ENCODE peak calls at places on chromosomes 1 and 21, in four cellular contexts. One of them, this sample, is unnamed.

GRCh38 chr1:2528966-2529750 is 905 bp downstream of the HES5 start:
- DNase-seq in uterus: no peak
- DNase-seq in Peyer's patch: no peak
- DNase-seq in body of pancreas: peak
- DNase-seq in this sample: no peak

GRCh38 chr1:113166473-113166872 is 93.5 kb downstream of the LRIG2 start:
- DNase-seq in Peyer's patch: no peak
- DNase-seq in uterus: no peak
- DNase-seq in body of pancreas: peak
- DNase-seq in this sample: no peak

GRCh38 chr21:44943005-44943685 is 3.3 kb downstream of the SLX9 start:
- DNase-seq in body of pancreas: no peak
- DNase-seq in uterus: no peak
- DNase-seq in Peyer's patch: no peak
- DNase-seq in this sample: peak

GRCh38 chr1:68979891-68980290 is 483.0 kb upstream of the DEPDC1 start:
- DNase-seq in uterus: no peak
- DNase-seq in body of pancreas: no peak
- DNase-seq in Peyer's patch: no peak
- DNase-seq in this sample: no peak

GRCh38 chr1:119032986-119033385 is 44.8 kb upstream of the TBX15 start:
- DNase-seq in uterus: no peak
- DNase-seq in Peyer's patch: no peak
- DNase-seq in body of pancreas: no peak
- DNase-seq in this sample: no peak

GRCh38 chr1:45685308-45686080 is 839 bp downstream of the GPBP1L1 start:
- DNase-seq in Peyer's patch: no peak
- DNase-seq in body of pancreas: no peak
- DNase-seq in uterus: no peak
- DNase-seq in this sample: no peak

GRCh38 chr1:155166373-155167165 is 6.5 kb downstream of the KRTCAP2 start:
- DNase-seq in uterus: peak
- DNase-seq in Peyer's patch: peak
- DNase-seq in body of pancreas: peak
- DNase-seq in this sample: peak

GRCh38 chr1:221856188-221857093 is 114.6 kb upstream of the DUSP10 start:
- DNase-seq in body of pancreas: no peak
- DNase-seq in uterus: no peak
- DNase-seq in Peyer's patch: no peak
- DNase-seq in this sample: no peak

GRCh38 chr21:17472592-17473271 is 40.1 kb upstream of the CXADR start:
- DNase-seq in body of pancreas: no peak
- DNase-seq in Peyer's patch: no peak
- DNase-seq in uterus: no peak
- DNase-seq in this sample: no peak

GRCh38 chr1:86618358-86618757 is 71.5 kb downstream of the CLCA4 start:
- DNase-seq in body of pancreas: no peak
- DNase-seq in Peyer's patch: no peak
- DNase-seq in uterus: no peak
- DNase-seq in this sample: no peak

GRCh38 chr1:69569983-69570755 is 2.4 kb downstream of the LRRC7 start:
- DNase-seq in Peyer's patch: no peak
- DNase-seq in uterus: no peak
- DNase-seq in body of pancreas: no peak
- DNase-seq in this sample: no peak

GRCh38 chr1:156920233-156921052 is at the start of gene LRRC71:
- DNase-seq in uterus: peak
- DNase-seq in body of pancreas: peak
- DNase-seq in Peyer's patch: no peak
- DNase-seq in this sample: peak

GRCh38 chr1:206787956-206788355 is 15.7 kb upstream of the IL10 start:
- DNase-seq in uterus: no peak
- DNase-seq in Peyer's patch: no peak
- DNase-seq in body of pancreas: no peak
- DNase-seq in this sample: no peak

GRCh38 chr1:172351347-172351746 is 69.1 kb upstream of the C1orf105 start:
- DNase-seq in uterus: no peak
- DNase-seq in body of pancreas: no peak
- DNase-seq in Peyer's patch: no peak
- DNase-seq in this sample: no peak

GRCh38 chr1:147723691-147724323 is 36.6 kb downstream of the GJA5 start:
- DNase-seq in body of pancreas: peak
- DNase-seq in Peyer's patch: no peak
- DNase-seq in uterus: peak
- DNase-seq in this sample: no peak

DNA sequence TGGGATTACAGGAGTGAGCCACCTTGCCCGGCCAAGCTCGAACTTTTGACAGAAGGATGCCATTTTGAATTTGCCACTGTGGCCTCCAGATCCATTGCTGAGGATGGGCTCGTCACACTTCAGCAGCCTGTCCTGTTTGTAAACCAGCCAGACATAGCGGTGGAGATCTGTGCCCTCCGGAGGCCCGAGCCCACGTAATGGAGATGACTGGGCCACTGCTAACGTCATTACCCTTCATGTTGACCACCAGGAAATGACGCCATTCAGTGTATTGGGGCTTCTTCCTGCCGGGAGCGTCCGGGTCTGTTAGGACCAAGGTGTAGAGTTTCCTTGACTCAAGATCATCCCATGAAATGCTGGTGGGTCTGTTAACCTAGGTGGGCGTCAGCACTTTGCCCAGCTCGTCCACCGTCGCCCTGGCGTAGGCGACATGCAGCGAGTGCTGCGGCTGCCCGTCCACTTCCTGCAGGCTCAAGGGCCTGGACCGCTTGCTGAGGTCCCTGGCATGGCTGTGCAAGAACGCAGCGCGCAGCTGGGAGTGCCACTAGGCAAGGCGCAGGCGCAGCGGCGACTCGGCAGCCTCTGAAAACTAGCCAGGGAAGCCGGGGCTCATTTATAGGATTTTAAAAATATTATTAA is 40.8 kb downstream of the PTPRC start:
- DNase-seq in Peyer's patch: peak
- DNase-seq in uterus: no peak
- DNase-seq in body of pancreas: no peak
- DNase-seq in this sample: no peak
- TF ChIP-seq POLR2A in Peyer's patch: peak
- TF ChIP-seq POLR2A in uterus: no peak
- TF ChIP-seq POLR2A in body of pancreas: no peak
- TF ChIP-seq POLR2A in this sample: no peak

DNA sequence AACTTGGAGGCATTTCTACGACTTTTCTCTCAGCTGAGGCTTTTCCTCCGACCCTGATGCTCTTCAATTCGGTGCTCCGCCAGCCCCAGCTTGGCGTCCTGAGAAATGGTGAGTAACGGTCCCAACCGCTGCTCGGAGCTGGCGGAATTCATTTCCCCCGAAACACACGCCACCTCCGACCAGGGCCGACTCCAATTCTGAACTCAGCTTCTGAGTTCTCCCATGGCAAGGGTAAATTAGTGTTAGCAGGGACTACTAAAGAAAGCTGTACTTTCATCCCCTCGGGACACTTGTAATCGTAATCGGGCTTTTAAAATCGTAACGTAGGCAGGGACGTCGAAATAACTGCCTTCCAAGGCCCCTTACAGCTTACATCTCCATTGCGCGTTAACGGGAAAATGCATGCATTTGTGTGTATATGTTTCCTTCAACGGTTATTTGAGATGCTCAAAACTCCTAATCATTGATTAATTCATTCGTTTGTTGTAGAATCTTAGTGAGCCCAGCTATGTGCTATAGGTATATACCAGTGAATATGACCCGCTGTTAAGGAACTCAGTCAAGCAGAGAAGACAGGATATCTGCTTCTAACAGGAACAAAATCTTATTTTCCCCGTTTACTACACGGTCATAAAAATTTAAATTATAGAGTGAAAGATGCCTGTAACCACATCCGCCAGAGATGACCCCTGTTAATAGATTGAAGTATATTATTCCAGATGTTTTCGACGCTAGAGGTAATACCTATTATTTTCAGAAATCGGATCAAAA is 472 bp downstream of the DTL start:
- DNase-seq in Peyer's patch: no peak
- DNase-seq in body of pancreas: no peak
- DNase-seq in uterus: no peak
- DNase-seq in this sample: no peak
- TF ChIP-seq POLR2A in Peyer's patch: no peak
- TF ChIP-seq POLR2A in body of pancreas: no peak
- TF ChIP-seq POLR2A in uterus: no peak
- TF ChIP-seq POLR2A in this sample: no peak

DNA sequence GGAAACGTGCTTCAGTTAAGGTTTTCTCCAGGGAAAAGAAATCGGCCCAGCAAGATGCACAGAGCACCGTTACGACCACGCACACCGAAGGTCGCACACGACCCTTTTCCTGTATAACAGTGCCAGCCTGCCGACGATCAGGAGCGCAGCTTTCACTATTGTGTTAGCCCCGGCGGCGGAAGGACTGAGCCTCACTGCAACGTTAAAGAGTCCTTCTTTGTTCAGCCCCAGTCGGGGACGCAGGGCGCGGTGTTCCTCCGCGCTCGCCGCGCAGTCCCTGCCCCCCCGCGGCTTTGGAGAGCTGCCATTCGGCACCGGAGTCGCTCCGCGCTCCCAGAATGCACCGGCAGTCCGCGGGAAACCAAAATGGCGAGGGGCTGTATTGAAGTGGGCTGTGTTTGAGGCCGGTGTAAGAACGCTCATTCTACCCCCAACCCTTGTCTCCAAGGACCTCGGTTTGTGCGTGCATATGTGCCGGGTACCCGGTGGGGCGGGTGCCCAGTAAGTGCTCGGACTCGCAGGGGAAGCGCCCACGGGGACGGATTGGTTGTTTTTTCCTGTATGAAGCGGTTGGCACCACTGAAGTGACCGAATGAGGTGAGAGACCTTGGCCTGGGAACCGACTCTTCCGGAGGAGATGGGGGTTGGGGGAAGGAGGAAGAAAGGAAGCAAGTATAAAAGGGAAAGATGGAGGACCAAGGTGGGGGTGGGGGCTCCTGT is at the start of gene MTF2:
- DNase-seq in body of pancreas: peak
- DNase-seq in uterus: peak
- DNase-seq in Peyer's patch: peak
- DNase-seq in this sample: peak
- TF ChIP-seq POLR2A in body of pancreas: peak
- TF ChIP-seq POLR2A in uterus: peak
- TF ChIP-seq POLR2A in Peyer's patch: peak
- TF ChIP-seq POLR2A in this sample: peak

DNA sequence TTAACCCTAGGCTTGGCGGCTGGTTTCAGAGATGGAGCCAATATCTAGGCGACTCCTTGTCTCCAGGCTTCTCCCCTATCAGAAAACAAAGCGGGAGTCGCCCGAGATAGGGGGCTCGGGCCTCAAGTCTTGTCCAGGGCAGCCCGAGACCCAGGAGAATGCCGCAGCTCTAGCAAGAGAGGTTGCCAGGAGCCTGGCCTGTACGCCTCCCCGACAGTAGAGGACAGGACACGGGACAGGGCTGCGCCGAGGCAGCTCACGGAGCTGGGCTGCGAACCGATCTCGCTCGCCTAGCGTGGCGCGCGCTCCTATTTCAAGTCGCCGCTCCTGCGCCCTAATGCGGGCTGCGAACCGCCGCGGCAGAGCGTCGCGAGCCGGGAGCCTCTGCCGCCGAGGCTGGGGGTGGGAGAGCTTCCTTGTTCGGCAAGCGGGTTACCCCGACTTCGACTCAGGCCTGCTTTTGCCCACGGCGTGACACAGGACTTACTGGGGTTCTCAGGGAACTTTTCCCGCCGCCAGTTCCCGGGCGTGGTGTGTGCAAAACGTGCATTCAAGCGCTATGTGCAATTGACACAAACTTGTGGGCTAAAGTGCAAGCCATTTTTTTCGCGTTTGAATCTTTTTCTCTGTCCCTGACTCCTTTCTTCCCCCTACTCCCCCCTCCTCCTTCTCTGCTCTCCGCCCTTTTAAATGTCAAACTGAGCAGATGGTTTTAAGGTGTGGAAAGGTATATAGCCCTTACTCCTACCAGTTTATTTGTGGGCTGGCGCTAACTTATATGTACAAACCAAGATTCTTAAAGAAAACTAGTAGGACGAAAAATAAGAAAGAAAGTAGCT is 2.4 kb upstream of the PROX1 start:
- DNase-seq in uterus: no peak
- DNase-seq in body of pancreas: no peak
- DNase-seq in Peyer's patch: no peak
- DNase-seq in this sample: no peak
- TF ChIP-seq POLR2A in uterus: no peak
- TF ChIP-seq POLR2A in body of pancreas: no peak
- TF ChIP-seq POLR2A in Peyer's patch: no peak
- TF ChIP-seq POLR2A in this sample: no peak

GRCh38 chr1:176222196-176222595 is 15.1 kb upstream of the COP1 start:
- DNase-seq in Peyer's patch: no peak
- DNase-seq in uterus: no peak
- DNase-seq in body of pancreas: no peak
- DNase-seq in this sample: no peak
- TF ChIP-seq POLR2A in Peyer's patch: no peak
- TF ChIP-seq POLR2A in uterus: no peak
- TF ChIP-seq POLR2A in body of pancreas: no peak
- TF ChIP-seq POLR2A in this sample: no peak

GRCh38 chr1:167219194-167219593 is 1.5 kb upstream of the POU2F1 start:
- DNase-seq in Peyer's patch: no peak
- DNase-seq in uterus: no peak
- DNase-seq in body of pancreas: no peak
- DNase-seq in this sample: no peak

GRCh38 chr1:167219646-167220536 is 795 bp upstream of the POU2F1 start:
- DNase-seq in uterus: peak
- DNase-seq in Peyer's patch: peak
- DNase-seq in body of pancreas: peak
- DNase-seq in this sample: peak

GRCh38 chr1:167221804-167222610 is 1.3 kb downstream of the POU2F1 start:
- DNase-seq in uterus: peak
- DNase-seq in Peyer's patch: peak
- DNase-seq in body of pancreas: peak
- DNase-seq in this sample: peak

GRCh38 chr1:167221126-167221803 is 579 bp downstream of the POU2F1 start:
- DNase-seq in Peyer's patch: peak
- DNase-seq in body of pancreas: no peak
- DNase-seq in uterus: no peak
- DNase-seq in this sample: no peak

GRCh38 chr1:167220537-167221125 is at the start of gene POU2F1:
- DNase-seq in uterus: peak
- DNase-seq in body of pancreas: peak
- DNase-seq in Peyer's patch: peak
- DNase-seq in this sample: peak
- TF ChIP-seq POLR2A in uterus: peak
- TF ChIP-seq POLR2A in body of pancreas: peak
- TF ChIP-seq POLR2A in Peyer's patch: peak
- TF ChIP-seq POLR2A in this sample: peak

DNA sequence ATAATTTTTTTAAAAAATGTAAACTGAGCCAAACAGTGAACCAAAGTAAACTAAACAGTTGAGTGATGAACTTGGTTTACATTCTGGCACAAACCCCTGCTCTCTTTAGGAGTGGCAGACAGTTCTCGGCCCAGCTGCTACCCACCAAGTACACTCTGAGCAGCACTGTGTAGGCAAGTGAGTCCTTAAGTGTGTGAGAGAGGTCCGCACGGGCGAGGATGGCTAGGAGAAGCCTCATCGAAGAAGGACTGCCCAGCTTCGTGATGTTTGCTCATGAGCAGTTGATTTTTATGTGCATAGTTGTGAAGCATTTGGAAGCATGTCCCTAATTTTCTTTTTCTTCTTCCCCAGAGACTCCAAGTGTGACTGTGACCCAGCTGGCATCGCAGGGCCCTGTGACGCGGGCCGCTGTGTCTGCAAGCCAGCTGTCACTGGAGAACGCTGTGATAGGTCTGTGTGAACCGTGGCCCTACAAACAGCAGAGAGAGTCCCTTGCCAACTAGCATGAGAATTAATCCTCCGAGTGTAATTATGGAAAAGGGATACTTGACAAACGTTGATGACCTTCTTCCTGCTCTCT is 32.1 kb downstream of the LAMC2 start:
- DNase-seq in body of pancreas: no peak
- DNase-seq in uterus: no peak
- DNase-seq in Peyer's patch: no peak
- DNase-seq in this sample: no peak
- TF ChIP-seq POLR2A in body of pancreas: no peak
- TF ChIP-seq POLR2A in uterus: no peak
- TF ChIP-seq POLR2A in Peyer's patch: no peak
- TF ChIP-seq POLR2A in this sample: no peak

This sample was measured in sigmoid colon.